ENCODE peak calls at places on chromosomes 3 and 15, in four cellular contexts. W, Y, T and O are unnamed samples.

GRCh38 chr3:30266536-30266935 is 339.9 kb upstream of the TGFBR2 start:
- DNase-seq in W (no peak), Y (no peak), T (no peak), O (no peak)

GRCh38 chr15:39468341-39468740 is 112.5 kb upstream of the THBS1 start:
- DNase-seq in W (no peak), Y (no peak), T (no peak), O (no peak)

GRCh38 chr3:191688756-191689433 is 227.9 kb downstream of the PYDC2 start:
- DNase-seq in W (no peak), Y (no peak), T (no peak), O (no peak)

GRCh38 chr15:35746121-35746520 is 200.2 kb upstream of the DPH6 start:
- DNase-seq in W (no peak), Y (peak), T (no peak), O (no peak)

GRCh38 chr15:56719021-56719612 is 14.2 kb downstream of the ZNF280D start:
- DNase-seq in W (no peak), Y (no peak), T (no peak), O (no peak)

GRCh38 chr3:127988770-127989518 is 63.3 kb upstream of the SEC61A1 start:
- DNase-seq in W (no peak), Y (no peak), T (no peak), O (no peak)

GRCh38 chr15:32867313-32867626 is 149.5 kb downstream of the GREM1 start:
- DNase-seq in W (no peak), Y (peak), T (no peak), O (no peak)

GRCh38 chr3:190443257-190443656 is 6.4 kb downstream of the TMEM207 start:
- DNase-seq in W (no peak), Y (peak), T (no peak), O (no peak)

GRCh38 chr15:95843241-95843851 is 487.2 kb upstream of the NR2F2 start:
- DNase-seq in W (no peak), Y (peak), T (no peak), O (peak)

GRCh38 chr3:187841552-187841951 is 96.3 kb upstream of the BCL6 start:
- DNase-seq in W (no peak), Y (peak), T (no peak), O (no peak)

GRCh38 chr3:55912880-55913279 is 425.8 kb upstream of the WNT5A start:
- DNase-seq in W (no peak), Y (no peak), T (no peak), O (no peak)
- TF ChIP-seq CTCF in W (no peak), Y (no peak), T (no peak), O (no peak)

GRCh38 chr3:170057550-170057949 is 19.8 kb downstream of the GPR160 start:
- DNase-seq in W (no peak), Y (no peak), T (no peak), O (no peak)

GRCh38 chr3:170052398-170052797 is 14.6 kb downstream of the GPR160 start:
- DNase-seq in W (no peak), Y (no peak), T (no peak), O (no peak)

GRCh38 chr3:170056710-170057454 is 19.1 kb downstream of the GPR160 start:
- DNase-seq in W (no peak), Y (no peak), T (peak), O (no peak)

GRCh38 chr3:170055209-170055608 is 17.4 kb downstream of the GPR160 start:
- DNase-seq in W (no peak), Y (no peak), T (peak), O (no peak)

GRCh38 chr3:170054204-170054603 is 16.4 kb downstream of the GPR160 start:
- DNase-seq in W (no peak), Y (peak), T (peak), O (peak)
- TF ChIP-seq CTCF in W (no peak), Y (peak), T (peak), O (peak)

DNA sequence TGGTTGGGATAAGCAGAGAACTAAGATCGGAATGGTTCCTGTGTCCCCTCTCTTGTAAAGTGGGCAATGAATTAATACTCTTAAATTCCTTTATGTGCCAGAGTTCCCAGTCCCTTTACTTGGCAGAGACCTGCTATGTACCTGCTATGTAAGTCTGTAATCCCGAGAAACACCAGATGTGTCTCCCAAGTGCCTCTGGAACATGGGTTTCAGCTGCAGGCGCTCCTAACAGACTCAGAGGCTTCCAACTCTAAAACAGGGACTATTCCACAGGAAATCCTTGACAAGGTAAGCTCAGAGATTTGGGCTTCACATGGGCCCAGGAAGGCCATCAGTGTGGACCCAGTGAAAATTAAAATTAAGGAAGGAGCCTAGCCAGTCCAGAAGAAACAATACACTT is 117.7 kb upstream of the PLCL2 start:
- DNase-seq in W (no peak), Y (peak), T (no peak), O (no peak)
- TF ChIP-seq CTCF in W (no peak), Y (peak), T (no peak), O (no peak)

DNA sequence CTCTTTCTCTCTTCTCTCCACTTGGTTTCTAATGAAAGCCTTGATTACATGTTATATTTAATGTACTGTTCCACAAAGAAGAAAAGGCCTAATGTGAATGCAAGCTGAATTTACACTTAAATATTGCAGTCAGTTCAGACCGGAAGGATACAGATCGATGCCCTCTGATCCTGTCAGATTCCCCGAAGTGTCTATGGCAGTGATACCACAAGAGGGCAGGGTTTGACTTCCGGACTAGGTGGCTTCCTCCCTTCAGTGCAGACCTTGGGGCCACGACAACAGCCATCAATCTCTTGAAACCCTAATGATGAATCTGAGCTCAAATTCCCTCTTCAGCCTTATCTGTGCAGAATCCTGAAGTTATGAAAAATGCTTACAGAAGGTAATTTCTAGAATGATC is 29.5 kb downstream of the AGTR1 start:
- DNase-seq in W (no peak), Y (no peak), T (peak), O (peak)
- TF ChIP-seq CTCF in W (peak), Y (peak), T (peak), O (peak)

DNA sequence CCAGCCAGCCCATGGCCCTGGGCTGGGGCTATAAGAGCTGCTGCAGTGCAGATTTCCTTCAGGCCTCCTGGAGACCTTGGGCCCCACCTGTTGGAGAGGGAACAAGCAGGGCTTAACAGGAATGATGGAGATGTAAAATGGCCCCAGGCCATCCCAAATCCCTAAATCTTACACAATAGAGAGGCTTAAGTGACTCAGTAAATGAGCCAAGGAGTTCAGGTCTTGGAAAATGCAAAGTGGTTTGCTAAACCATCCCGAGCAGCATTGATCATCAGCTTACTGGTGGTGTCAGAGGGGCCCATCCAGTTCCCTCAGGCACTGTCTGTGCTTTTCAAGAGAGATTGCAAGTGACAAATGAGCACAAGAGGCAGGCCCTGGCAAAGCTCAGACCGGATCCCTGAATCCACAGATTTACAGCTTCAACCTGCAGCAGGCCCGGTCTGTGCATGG is 325.5 kb downstream of the UACA start:
- DNase-seq in W (no peak), Y (no peak), T (no peak), O (no peak)
- TF ChIP-seq CTCF in W (no peak), Y (no peak), T (no peak), O (no peak)

GRCh38 chr15:49622561-49622960 is 1.7 kb downstream of the DTWD1 start:
- DNase-seq in W (no peak), Y (peak), T (no peak), O (no peak)
- TF ChIP-seq CTCF in W (no peak), Y (peak), T (no peak), O (no peak)

GRCh38 chr3:71582612-71583568 is 638 bp downstream of the FOXP1 start:
- DNase-seq in W (peak), Y (no peak), T (peak), O (peak)
- TF ChIP-seq CTCF in W (no peak), Y (no peak), T (no peak), O (no peak)

DNA sequence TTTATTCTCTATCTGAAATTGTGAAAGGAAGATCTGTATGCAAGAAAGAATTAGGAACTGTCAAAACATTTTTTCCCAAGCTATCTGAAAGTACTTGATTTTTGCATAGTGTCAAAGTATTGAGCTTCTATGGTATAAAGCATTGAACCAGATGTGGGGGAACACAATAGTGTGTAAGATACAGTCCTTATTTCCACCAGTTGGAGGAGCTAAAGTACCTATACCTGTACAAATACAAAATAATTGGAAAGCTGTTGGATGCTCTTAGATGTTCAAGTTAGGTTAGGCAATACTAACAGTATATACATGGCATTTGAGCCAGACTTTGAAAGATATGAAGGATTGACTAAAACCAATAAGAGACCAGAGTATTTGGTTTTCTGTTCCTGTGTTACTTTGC is 148.4 kb downstream of the B3GALNT1 start:
- DNase-seq in W (no peak), Y (peak), T (peak), O (no peak)
- TF ChIP-seq CTCF in W (no peak), Y (peak), T (peak), O (peak)

DNA sequence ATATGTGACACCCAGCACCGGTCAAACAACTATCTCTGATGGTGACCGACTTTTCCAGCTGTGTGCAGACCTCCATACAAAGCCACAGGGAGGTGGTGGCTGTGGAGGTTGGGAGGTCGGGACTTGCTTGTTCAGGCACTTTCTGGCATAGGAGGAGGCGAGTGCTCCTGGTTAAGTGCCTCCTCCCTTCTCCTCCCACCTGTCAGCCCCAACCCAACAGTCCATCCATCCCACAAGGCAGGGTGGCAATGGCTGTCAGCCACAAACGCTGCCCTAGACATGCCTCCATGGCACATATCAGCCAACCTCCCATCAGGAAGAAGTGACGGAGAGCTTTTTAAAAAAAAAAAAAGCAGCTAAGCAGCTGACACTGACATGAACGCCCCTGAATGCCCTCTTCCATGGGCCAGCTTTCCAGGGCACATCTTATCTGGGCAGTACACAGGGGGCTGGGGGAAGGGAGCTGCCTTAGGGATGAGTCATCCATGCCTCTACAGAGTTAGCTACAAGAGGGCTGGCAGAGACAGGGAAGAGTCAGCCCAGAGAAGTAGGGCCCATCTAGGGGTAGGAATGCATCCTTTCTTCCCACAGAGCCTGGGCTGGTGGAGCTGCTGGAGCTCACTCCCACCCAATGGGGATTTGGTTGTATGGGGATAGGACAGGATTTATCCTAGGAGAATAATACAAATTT is 41.2 kb downstream of the CCDC12 start:
- DNase-seq in W (peak), Y (peak), T (no peak), O (no peak)
- TF ChIP-seq CTCF in W (peak), Y (peak), T (no peak), O (no peak)